ENCODE peak calls at places on chromosomes 1 and 21, in five cellular contexts. V is GM12878, W is IMR-90, C is K562, F is HepG2. N is an unnamed sample.

GRCh38 chr1:183732251-183732650 is 72.7 kb upstream of the RGL1 start:
- DNase-seq in V (no peak), W (no peak), C (no peak), F (no peak), N (no peak)

GRCh38 chr1:12197483-12197880 is 30.7 kb downstream of the TNFRSF1B start:
- DNase-seq in V (no peak), W (no peak), C (no peak), F (no peak), N (no peak)

GRCh38 chr1:42385283-42385682 is 4.7 kb downstream of the RIMKLA start:
- DNase-seq in V (no peak), W (peak; percentile 15), C (no peak), F (no peak), N (peak; percentile 36)

GRCh38 chr21:44487831-44488230 is 32.5 kb downstream of the LRRC3 start:
- DNase-seq in V (no peak), W (peak; percentile 19), C (peak; percentile 70), F (peak; percentile 30), N (no peak)

GRCh38 chr1:99475991-99476532 is 169.9 kb upstream of the PALMD start:
- DNase-seq in V (no peak), W (no peak), C (no peak), F (no peak), N (no peak)

GRCh38 chr1:207997486-207998268 is 86.8 kb upstream of the CD34 start:
- DNase-seq in V (no peak), W (peak; percentile 68), C (peak; percentile 84), F (peak; percentile 52), N (peak; percentile 69)

GRCh38 chr1:40834968-40835545 is 27.1 kb downstream of the CITED4 start:
- DNase-seq in V (no peak), W (peak; percentile 10), C (no peak), F (no peak), N (no peak)

GRCh38 chr1:161707503-161707902 is 474 bp downstream of the FCRLA start:
- DNase-seq in V (no peak), W (no peak), C (no peak), F (no peak), N (no peak)

GRCh38 chr1:94708299-94708685 is 111.9 kb upstream of the SLC44A3 start:
- DNase-seq in V (no peak), W (no peak), C (no peak), F (no peak), N (no peak)

GRCh38 chr1:79100385-79100784 is 93.9 kb upstream of the ADGRL4 start:
- DNase-seq in V (no peak), W (peak; percentile 87), C (no peak), F (no peak), N (no peak)

GRCh38 chr1:112393634-112393976 is 2.4 kb upstream of the CTTNBP2NL start:
- DNase-seq in V (no peak), W (no peak), C (no peak), F (no peak), N (no peak)

GRCh38 chr1:27491748-27492700 is 2.1 kb upstream of the WASF2 start:
- DNase-seq in V (no peak), W (no peak), C (no peak), F (no peak), N (peak; percentile 12)

GRCh38 chr1:33985656-33986055 is 121.8 kb downstream of the HMGB4 start:
- DNase-seq in V (no peak), W (peak; percentile 3), C (no peak), F (peak; percentile 4), N (no peak)

GRCh38 chr1:53375440-53375839 is 47.6 kb upstream of the LRP8 start:
- DNase-seq in V (no peak), W (no peak), C (no peak), F (no peak), N (no peak)
- TF ChIP-seq BHLHE40 in V (no peak), W (no peak), C (no peak), F (no peak), N (no peak)

GRCh38 chr1:77579547-77579946 is 102.9 kb downstream of the ZZZ3 start:
- DNase-seq in V (no peak), W (no peak), C (no peak), F (no peak), N (no peak)
- TF ChIP-seq CTCF in V (no peak), W (no peak), C (no peak), F (no peak), N (no peak)

GRCh38 chr1:109490029-109490933 is 3.6 kb upstream of the CYB561D1 start:
- DNase-seq in V (no peak), W (peak; percentile 60), C (peak; percentile 79), F (peak; percentile 45), N (peak; percentile 38)
- TF ChIP-seq BHLHE40 in V (no peak), W (no peak), C (no peak), F (no peak), N (no peak)

GRCh38 chr1:206828765-206829164 is 36.7 kb upstream of the IL20 start:
- DNase-seq in V (no peak), W (no peak), C (no peak), F (no peak), N (no peak)
- TF ChIP-seq CTCF in V (no peak), W (no peak), C (no peak), F (no peak), N (no peak)

DNA sequence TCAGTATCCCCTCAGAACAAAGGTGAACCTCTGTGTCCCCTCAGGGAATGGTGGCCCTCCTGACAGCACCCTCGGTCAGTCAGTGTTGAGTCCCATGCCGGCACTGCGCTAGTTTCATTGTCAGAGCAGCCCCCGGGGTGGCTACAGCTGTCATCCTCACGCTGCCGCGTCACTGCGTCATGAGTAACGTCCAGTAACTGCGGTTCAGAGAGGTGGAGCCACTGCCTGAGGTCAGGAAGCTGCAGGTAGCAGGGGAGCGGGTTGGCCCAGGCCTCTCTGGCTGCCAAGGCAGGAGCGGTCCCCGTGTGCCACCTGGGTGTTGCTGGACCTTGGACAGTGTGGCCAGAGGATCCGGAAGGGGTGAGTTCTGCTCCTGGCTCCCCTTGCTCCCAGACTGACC is 20.2 kb upstream of the WNT4 start:
- DNase-seq in V (no peak), W (no peak), C (peak; percentile 75), F (no peak), N (no peak)
- TF ChIP-seq BHLHE40 in V (no peak), W (no peak), C (no peak), F (no peak), N (no peak)

DNA sequence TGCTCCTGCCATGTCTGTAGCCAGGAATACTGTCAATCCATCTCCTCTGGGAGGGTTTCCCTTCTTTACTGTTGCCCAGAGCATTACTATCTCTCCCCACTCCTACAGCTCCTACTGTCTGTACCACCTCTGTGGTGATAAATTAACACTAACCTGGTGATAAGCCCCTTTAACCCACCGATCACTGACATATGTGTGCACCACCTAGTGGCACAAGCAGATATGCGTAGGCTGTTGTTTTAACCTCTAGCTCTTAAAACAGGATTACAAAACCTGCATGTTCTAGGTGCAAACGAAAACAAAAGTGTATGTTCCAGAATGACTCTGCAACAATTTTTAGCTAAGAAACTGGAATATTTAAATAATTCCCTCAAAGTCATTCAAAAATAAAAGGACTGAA is 93.9 kb upstream of the BEND5 start:
- DNase-seq in V (no peak), W (no peak), C (no peak), F (no peak), N (peak; percentile 12)
- TF ChIP-seq CTCF in V (peak; percentile 54), W (peak; percentile 7), C (no peak), F (peak; percentile 40), N (peak; percentile 35)

DNA sequence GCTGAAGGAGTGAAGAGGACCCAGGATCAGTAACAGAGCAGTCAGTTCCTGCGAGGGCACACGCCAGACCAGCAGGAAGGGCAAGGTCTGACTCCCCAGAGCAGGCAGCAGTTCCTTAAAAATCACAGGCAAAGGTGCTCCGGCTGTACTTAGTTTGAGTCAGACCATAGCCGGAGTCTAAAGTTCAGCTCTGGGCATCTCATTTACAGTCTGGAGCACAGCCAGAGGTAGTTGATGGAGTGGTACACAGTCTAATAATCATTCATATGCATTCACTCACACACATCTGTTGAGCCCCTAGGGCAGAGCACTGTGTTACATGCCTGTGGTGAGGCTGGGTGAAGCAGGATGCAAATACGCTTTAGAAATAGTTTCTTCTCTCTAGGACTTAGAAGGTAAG is 7.3 kb upstream of the AMIGO1 start:
- DNase-seq in V (no peak), W (peak; percentile 29), C (no peak), F (no peak), N (no peak)
- TF ChIP-seq BHLHE40 in V (no peak), W (no peak), C (no peak), F (no peak), N (no peak)

N was measured in A549.